ENCODE peak calls at places on chromosomes 16 and 17, in five cellular contexts. B is prostate gland, G is A549, J is K562, U is Peyer's patch. X is an unnamed sample.

GRCh38 chr16:58046054-58046881 is 20.7 kb downstream of the MMP15 start:
- DNase-seq in B (no peak), G (no peak), J (no peak), U (no peak), X (no peak)

GRCh38 chr16:17798721-17799120 is 328.0 kb upstream of the XYLT1 start:
- DNase-seq in B (no peak), G (no peak), J (no peak), U (no peak), X (no peak)

GRCh38 chr17:66420961-66421371 is 118.6 kb downstream of the PRKCA start:
- DNase-seq in B (no peak), G (no peak), J (no peak), U (no peak), X (no peak)

GRCh38 chr17:42792545-42792944 is 6.0 kb downstream of the COA3 start:
- DNase-seq in B (no peak), G (no peak), J (no peak), U (no peak), X (no peak)

GRCh38 chr17:65194670-65195334 is 57.6 kb downstream of the RGS9 start:
- DNase-seq in B (no peak), G (no peak), J (peak; percentile 54), U (no peak), X (no peak)

GRCh38 chr17:49022391-49022941 is 25.3 kb downstream of the IGF2BP1 start:
- DNase-seq in B (no peak), G (peak; percentile 53), J (no peak), U (no peak), X (no peak)

GRCh38 chr17:52395308-52395707 is 236.8 kb upstream of the CA10 start:
- DNase-seq in B (no peak), G (no peak), J (no peak), U (no peak), X (no peak)

GRCh38 chr16:12229759-12230594 is 253.4 kb downstream of the SNX29 start:
- DNase-seq in B (no peak), G (no peak), J (no peak), U (no peak), X (no peak)

GRCh38 chr16:80804061-80804450 is 342 bp downstream of the CDYL2 start:
- DNase-seq in B (peak; percentile 24), G (no peak), J (no peak), U (peak; percentile 64), X (peak; percentile 58)

GRCh38 chr16:57609541-57610401 is 18.7 kb upstream of the ADGRG1 start:
- DNase-seq in B (no peak), G (no peak), J (no peak), U (peak; percentile 76), X (no peak)

GRCh38 chr16:80027007-80027965 is 426.7 kb upstream of the MAF start:
- DNase-seq in B (peak; percentile 23), G (peak; percentile 95), J (peak; percentile 90), U (peak; percentile 91), X (peak; percentile 68)

GRCh38 chr16:4982056-4982867 is 24.1 kb downstream of the SEC14L5 start:
- DNase-seq in B (no peak), G (no peak), J (no peak), U (no peak), X (no peak)

GRCh38 chr16:8776193-8776592 is 21.2 kb downstream of the TMEM186 start:
- DNase-seq in B (peak; percentile 40), G (no peak), J (no peak), U (no peak), X (no peak)

GRCh38 chr16:79902351-79902750 is 301.8 kb upstream of the MAF start:
- DNase-seq in B (no peak), G (no peak), J (no peak), U (no peak), X (no peak)

GRCh38 chr16:29290631-29291247 is 115.8 kb downstream of the NPIPB11 start:
- DNase-seq in B (peak; percentile 93), G (peak; percentile 74), J (peak; percentile 98), U (peak; percentile 97), X (peak; percentile 96)

GRCh38 chr16:4387769-4388168 is 16.1 kb downstream of the VASN start:
- DNase-seq in B (no peak), G (no peak), J (no peak), U (no peak), X (no peak)

GRCh38 chr16:48409839-48410610 is 24.8 kb upstream of the SIAH1 start:
- DNase-seq in B (no peak), G (peak; percentile 72), J (peak; percentile 54), U (peak; percentile 82), X (peak; percentile 20)

GRCh38 chr17:39018267-39019134 is 51.3 kb upstream of the FBXO47 start:
- DNase-seq in B (no peak), G (no peak), J (no peak), U (no peak), X (no peak)

GRCh38 chr16:68574479-68574878 is 35.4 kb downstream of the ZFP90 start:
- DNase-seq in B (no peak), G (no peak), J (no peak), U (no peak), X (no peak)

DNA sequence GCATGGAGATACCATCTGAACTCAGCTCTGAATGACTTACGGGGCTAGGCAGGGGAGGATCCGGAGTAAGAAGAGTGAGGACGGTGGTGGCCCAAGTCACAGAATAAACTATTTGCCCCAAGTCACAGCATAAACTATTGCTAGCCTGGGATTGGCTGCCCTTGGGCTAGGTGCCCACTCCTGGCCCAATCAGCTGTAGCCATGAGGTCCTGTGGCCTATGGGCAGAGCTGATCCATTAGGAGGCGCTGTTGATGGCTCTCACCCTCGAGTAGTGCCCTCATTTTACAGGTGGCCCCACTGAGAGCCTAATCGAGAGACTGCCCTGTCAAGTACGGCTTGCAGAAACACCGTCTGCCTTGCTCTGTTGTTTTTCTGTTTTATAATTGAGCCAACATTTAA is 62.3 kb upstream of the ZNF423 start:
- DNase-seq in B (no peak), G (no peak), J (peak; percentile 8), U (no peak), X (peak; percentile 17)
- TF ChIP-seq POLR2A in B (no peak), G (no peak), J (no peak), U (no peak), X (no peak)

GRCh38 chr16:27549607-27549856 is 181 bp downstream of the GTF3C1 start:
- DNase-seq in B (no peak), G (no peak), J (no peak), U (no peak), X (no peak)
- TF ChIP-seq POLR2A in B (no peak), G (no peak), J (no peak), U (no peak), X (no peak)

DNA sequence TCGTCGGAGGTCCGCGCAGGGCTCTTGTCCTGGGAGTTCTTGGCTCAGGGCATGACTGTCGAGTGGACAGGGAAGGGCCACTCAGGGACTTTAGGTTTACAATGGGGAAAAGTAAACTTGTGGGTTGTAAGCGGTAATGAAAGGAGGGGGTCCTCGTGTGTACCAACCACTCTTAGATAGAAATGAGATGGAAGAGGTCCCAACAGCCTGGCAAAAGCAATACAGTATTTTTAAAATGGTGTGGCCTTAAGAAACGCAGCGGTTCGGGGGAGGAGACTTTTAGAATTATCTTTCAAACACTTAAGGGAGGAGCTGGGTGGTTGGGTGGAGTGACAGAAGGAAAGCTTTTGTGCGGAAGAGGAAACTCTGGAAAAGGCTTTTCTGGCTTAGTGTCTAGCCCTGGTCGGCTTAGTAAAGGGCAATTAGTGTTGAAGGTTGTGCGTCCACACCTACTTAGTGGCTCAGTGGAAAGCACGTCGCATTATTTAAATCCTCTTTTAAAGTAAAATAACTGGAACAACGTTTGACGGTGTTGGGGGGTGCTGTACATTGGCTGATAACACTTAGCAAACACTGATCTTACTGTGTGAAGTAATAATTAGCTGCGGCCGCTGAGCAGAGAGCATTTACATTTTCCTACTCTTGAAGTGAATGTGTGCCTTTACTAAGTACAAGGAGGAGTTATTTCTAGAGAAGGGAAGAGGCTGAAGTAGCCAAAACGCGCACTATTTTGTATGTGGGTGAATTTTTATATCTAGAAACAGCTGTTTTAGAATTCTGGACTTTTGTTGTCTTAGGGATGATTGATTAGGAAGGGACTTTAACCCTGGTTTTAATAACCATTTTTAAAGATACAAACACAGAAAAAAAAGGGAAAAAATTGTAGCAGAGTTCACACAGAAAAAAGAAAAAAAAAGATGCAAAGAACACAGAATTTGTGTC is 1.0 kb downstream of the WSB1 start:
- DNase-seq in B (peak; percentile 79), G (peak; percentile 77), J (peak; percentile 91), U (peak; percentile 84), X (peak; percentile 93)
- TF ChIP-seq POLR2A in B (peak; percentile 76), G (no peak), J (no peak), U (peak; percentile 71), X (peak; percentile 70)

DNA sequence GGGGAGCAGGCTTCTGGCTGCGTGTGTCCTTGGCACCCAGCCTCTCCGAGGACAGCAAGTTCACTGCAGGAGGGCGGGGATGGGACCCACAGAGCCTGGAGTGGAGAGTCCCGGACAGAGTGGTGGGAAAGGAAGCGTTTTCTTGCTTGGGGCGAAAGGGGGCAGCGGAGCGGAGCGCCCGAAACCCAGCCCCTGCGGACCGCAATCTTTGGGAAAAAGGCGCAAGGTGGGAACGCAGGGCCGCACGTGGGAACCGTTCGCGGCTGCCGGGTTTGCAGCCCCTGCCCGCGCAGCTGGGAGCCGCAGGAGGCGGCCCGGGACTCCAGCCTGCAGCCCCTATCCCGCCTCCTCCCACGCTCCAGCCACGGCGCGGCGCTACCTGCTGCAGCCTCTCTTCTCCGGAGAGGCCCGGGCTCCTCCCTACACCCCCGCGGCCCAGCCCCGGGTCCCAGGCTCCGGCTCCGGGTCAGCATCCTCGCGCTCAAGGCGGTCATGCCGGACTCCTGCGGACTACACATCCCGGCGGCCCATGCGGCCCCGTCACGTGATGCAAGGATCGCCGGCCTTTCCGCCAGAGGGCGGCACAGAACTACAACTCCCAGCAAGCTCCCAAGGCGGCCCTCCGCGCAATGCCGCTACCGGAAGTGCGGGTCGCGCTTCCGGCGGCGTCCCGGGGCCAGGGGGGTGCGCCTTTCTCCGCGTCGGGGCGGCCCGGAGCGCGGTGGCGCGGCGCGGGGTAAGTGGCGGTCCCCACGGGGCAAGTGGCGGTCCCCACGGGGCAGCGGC is at the start of the genes NTHL1 and TSC2:
- DNase-seq in B (peak; percentile 97), G (peak; percentile 86), J (peak; percentile 99), U (peak; percentile 98), X (peak; percentile 96)
- TF ChIP-seq POLR2A in B (no peak), G (peak; percentile 72), J (peak; percentile 67), U (no peak), X (peak; percentile 46)

DNA sequence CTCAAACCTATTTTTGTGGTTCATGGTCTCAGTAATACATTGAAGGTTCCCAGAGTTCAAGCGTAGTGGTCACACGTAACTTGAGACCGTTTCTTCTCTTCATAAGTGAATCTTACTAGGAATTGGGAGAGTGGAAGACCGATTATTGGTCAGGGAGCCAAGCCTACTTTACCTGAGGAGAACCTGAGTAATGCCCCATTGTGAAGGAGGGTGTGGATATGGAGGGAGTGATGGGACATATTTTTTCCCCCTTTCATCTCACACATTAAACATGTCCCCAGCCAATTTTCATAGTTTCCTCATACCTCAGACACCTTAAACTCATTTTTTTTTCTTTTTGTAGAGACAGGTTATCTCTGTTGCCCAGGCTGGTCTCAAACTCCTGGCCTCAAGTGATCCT is 8.9 kb downstream of the GEMIN4 start:
- DNase-seq in B (no peak), G (no peak), J (no peak), U (no peak), X (no peak)
- TF ChIP-seq POLR2A in B (no peak), G (no peak), J (no peak), U (no peak), X (no peak)

X was measured in erythroblast.